ENCODE peak calls at places on chromosome 19, in ten cellular contexts. One of them, this sample, is unnamed.

GRCh38 chr19:16368385-16369305 is 44.0 kb downstream of the KLF2 start:
- DNase-seq in trophoblast cell: no peak
- DNase-seq in fibroblast of lung: no peak
- DNase-seq in HuH-7: no peak
- DNase-seq in NCI-H1105 treated with DMSO at 0.1 percent for 48 hours: no peak
- DNase-seq in SW 1271: no peak
- DNase-seq in stimulated activated CD8-positive, alpha-beta memory T cell treated with anti-CD3 and anti-CD28 coated beads, Interleukin-15, amount 100 ng/mL, for 24 hours: no peak
- DNase-seq in HS-5: no peak
- DNase-seq in EL: no peak
- DNase-seq in activated naive CD4-positive, alpha-beta T cell: no peak
- DNase-seq in this sample: no peak

GRCh38 chr19:33876192-33876591 is 79.5 kb downstream of the KCTD15 start:
- DNase-seq in trophoblast cell: no peak
- DNase-seq in fibroblast of lung: no peak
- DNase-seq in HuH-7: no peak
- DNase-seq in NCI-H1105 treated with DMSO at 0.1 percent for 48 hours: no peak
- DNase-seq in SW 1271: no peak
- DNase-seq in stimulated activated CD8-positive, alpha-beta memory T cell treated with anti-CD3 and anti-CD28 coated beads, Interleukin-15, amount 100 ng/mL, for 24 hours: no peak
- DNase-seq in HS-5: no peak
- DNase-seq in EL: no peak
- DNase-seq in activated naive CD4-positive, alpha-beta T cell: no peak
- DNase-seq in this sample: no peak

GRCh38 chr19:47032171-47032811 is 12.7 kb downstream of the NPAS1 start:
- DNase-seq in trophoblast cell: peak; percentile 42
- DNase-seq in fibroblast of lung: no peak
- DNase-seq in HuH-7: peak; percentile 89
- DNase-seq in NCI-H1105 treated with DMSO at 0.1 percent for 48 hours: peak; percentile 67
- DNase-seq in SW 1271: no peak
- DNase-seq in stimulated activated CD8-positive, alpha-beta memory T cell treated with anti-CD3 and anti-CD28 coated beads, Interleukin-15, amount 100 ng/mL, for 24 hours: peak; percentile 29
- DNase-seq in HS-5: no peak
- DNase-seq in EL: no peak
- DNase-seq in activated naive CD4-positive, alpha-beta T cell: peak; percentile 22
- DNase-seq in this sample: peak; percentile 79

GRCh38 chr19:30968841-30969399 is 380.3 kb downstream of the TSHZ3 start:
- DNase-seq in trophoblast cell: no peak
- DNase-seq in fibroblast of lung: no peak
- DNase-seq in HuH-7: no peak
- DNase-seq in NCI-H1105 treated with DMSO at 0.1 percent for 48 hours: no peak
- DNase-seq in SW 1271: no peak
- DNase-seq in stimulated activated CD8-positive, alpha-beta memory T cell treated with anti-CD3 and anti-CD28 coated beads, Interleukin-15, amount 100 ng/mL, for 24 hours: no peak
- DNase-seq in HS-5: no peak
- DNase-seq in EL: no peak
- DNase-seq in activated naive CD4-positive, alpha-beta T cell: no peak
- DNase-seq in this sample: no peak

GRCh38 chr19:48617146-48617937 is 1.6 kb downstream of the RPL18 start:
- DNase-seq in trophoblast cell: no peak
- DNase-seq in fibroblast of lung: no peak
- DNase-seq in HuH-7: no peak
- DNase-seq in NCI-H1105 treated with DMSO at 0.1 percent for 48 hours: no peak
- DNase-seq in SW 1271: no peak
- DNase-seq in stimulated activated CD8-positive, alpha-beta memory T cell treated with anti-CD3 and anti-CD28 coated beads, Interleukin-15, amount 100 ng/mL, for 24 hours: no peak
- DNase-seq in HS-5: no peak
- DNase-seq in EL: no peak
- DNase-seq in activated naive CD4-positive, alpha-beta T cell: no peak
- DNase-seq in this sample: no peak

GRCh38 chr19:3266792-3267469 is 42.5 kb downstream of the CELF5 start:
- DNase-seq in trophoblast cell: no peak
- DNase-seq in fibroblast of lung: no peak
- DNase-seq in HuH-7: no peak
- DNase-seq in NCI-H1105 treated with DMSO at 0.1 percent for 48 hours: peak; percentile 21
- DNase-seq in SW 1271: no peak
- DNase-seq in stimulated activated CD8-positive, alpha-beta memory T cell treated with anti-CD3 and anti-CD28 coated beads, Interleukin-15, amount 100 ng/mL, for 24 hours: no peak
- DNase-seq in HS-5: no peak
- DNase-seq in EL: no peak
- DNase-seq in activated naive CD4-positive, alpha-beta T cell: no peak
- DNase-seq in this sample: no peak

GRCh38 chr19:33720155-33720493 is 76.5 kb upstream of the KCTD15 start:
- DNase-seq in trophoblast cell: no peak
- DNase-seq in fibroblast of lung: no peak
- DNase-seq in HuH-7: no peak
- DNase-seq in NCI-H1105 treated with DMSO at 0.1 percent for 48 hours: no peak
- DNase-seq in SW 1271: no peak
- DNase-seq in stimulated activated CD8-positive, alpha-beta memory T cell treated with anti-CD3 and anti-CD28 coated beads, Interleukin-15, amount 100 ng/mL, for 24 hours: no peak
- DNase-seq in HS-5: no peak
- DNase-seq in EL: no peak
- DNase-seq in activated naive CD4-positive, alpha-beta T cell: no peak
- DNase-seq in this sample: no peak

GRCh38 chr19:48364564-48365363 is 597 bp downstream of the SYNGR4 start:
- DNase-seq in trophoblast cell: no peak
- DNase-seq in fibroblast of lung: no peak
- DNase-seq in HuH-7: no peak
- DNase-seq in NCI-H1105 treated with DMSO at 0.1 percent for 48 hours: no peak
- DNase-seq in SW 1271: no peak
- DNase-seq in stimulated activated CD8-positive, alpha-beta memory T cell treated with anti-CD3 and anti-CD28 coated beads, Interleukin-15, amount 100 ng/mL, for 24 hours: no peak
- DNase-seq in HS-5: no peak
- DNase-seq in EL: no peak
- DNase-seq in activated naive CD4-positive, alpha-beta T cell: no peak
- DNase-seq in this sample: no peak

GRCh38 chr19:920051-920857 is 3.1 kb downstream of the KISS1R start:
- DNase-seq in trophoblast cell: peak; percentile 51
- DNase-seq in fibroblast of lung: no peak
- DNase-seq in HuH-7: no peak
- DNase-seq in NCI-H1105 treated with DMSO at 0.1 percent for 48 hours: peak; percentile 80
- DNase-seq in SW 1271: no peak
- DNase-seq in stimulated activated CD8-positive, alpha-beta memory T cell treated with anti-CD3 and anti-CD28 coated beads, Interleukin-15, amount 100 ng/mL, for 24 hours: no peak
- DNase-seq in HS-5: no peak
- DNase-seq in EL: peak; percentile 44
- DNase-seq in activated naive CD4-positive, alpha-beta T cell: peak; percentile 35
- DNase-seq in this sample: no peak

GRCh38 chr19:32691952-32692726 is 518 bp downstream of the NUDT19 start:
- DNase-seq in trophoblast cell: peak; percentile 29
- DNase-seq in fibroblast of lung: peak; percentile 80
- DNase-seq in HuH-7: no peak
- DNase-seq in NCI-H1105 treated with DMSO at 0.1 percent for 48 hours: peak; percentile 28
- DNase-seq in SW 1271: no peak
- DNase-seq in stimulated activated CD8-positive, alpha-beta memory T cell treated with anti-CD3 and anti-CD28 coated beads, Interleukin-15, amount 100 ng/mL, for 24 hours: no peak
- DNase-seq in HS-5: no peak
- DNase-seq in EL: peak; percentile 62
- DNase-seq in activated naive CD4-positive, alpha-beta T cell: no peak
- DNase-seq in this sample: no peak

GRCh38 chr19:40553885-40554857 is 22.5 kb upstream of the SHKBP1 start:
- DNase-seq in trophoblast cell: no peak
- DNase-seq in fibroblast of lung: no peak
- DNase-seq in HuH-7: no peak
- DNase-seq in NCI-H1105 treated with DMSO at 0.1 percent for 48 hours: no peak
- DNase-seq in SW 1271: no peak
- DNase-seq in stimulated activated CD8-positive, alpha-beta memory T cell treated with anti-CD3 and anti-CD28 coated beads, Interleukin-15, amount 100 ng/mL, for 24 hours: no peak
- DNase-seq in HS-5: no peak
- DNase-seq in EL: no peak
- DNase-seq in activated naive CD4-positive, alpha-beta T cell: no peak
- DNase-seq in this sample: peak; percentile 1

GRCh38 chr19:28290963-28291657 is 921.8 kb downstream of the UQCRFS1 start:
- DNase-seq in trophoblast cell: no peak
- DNase-seq in fibroblast of lung: no peak
- DNase-seq in HuH-7: no peak
- DNase-seq in NCI-H1105 treated with DMSO at 0.1 percent for 48 hours: no peak
- DNase-seq in SW 1271: no peak
- DNase-seq in stimulated activated CD8-positive, alpha-beta memory T cell treated with anti-CD3 and anti-CD28 coated beads, Interleukin-15, amount 100 ng/mL, for 24 hours: no peak
- DNase-seq in HS-5: no peak
- DNase-seq in EL: no peak
- DNase-seq in activated naive CD4-positive, alpha-beta T cell: no peak
- DNase-seq in this sample: no peak

GRCh38 chr19:43483281-43483680 is 17.9 kb upstream of the LYPD3 start:
- DNase-seq in trophoblast cell: peak; percentile 63
- DNase-seq in fibroblast of lung: no peak
- DNase-seq in HuH-7: no peak
- DNase-seq in NCI-H1105 treated with DMSO at 0.1 percent for 48 hours: no peak
- DNase-seq in SW 1271: no peak
- DNase-seq in stimulated activated CD8-positive, alpha-beta memory T cell treated with anti-CD3 and anti-CD28 coated beads, Interleukin-15, amount 100 ng/mL, for 24 hours: no peak
- DNase-seq in HS-5: no peak
- DNase-seq in EL: no peak
- DNase-seq in activated naive CD4-positive, alpha-beta T cell: no peak
- DNase-seq in this sample: no peak

GRCh38 chr19:33562636-33563035 is 41.0 kb upstream of the PEPD start:
- DNase-seq in trophoblast cell: no peak
- DNase-seq in fibroblast of lung: no peak
- DNase-seq in HuH-7: no peak
- DNase-seq in NCI-H1105 treated with DMSO at 0.1 percent for 48 hours: no peak
- DNase-seq in SW 1271: no peak
- DNase-seq in stimulated activated CD8-positive, alpha-beta memory T cell treated with anti-CD3 and anti-CD28 coated beads, Interleukin-15, amount 100 ng/mL, for 24 hours: no peak
- DNase-seq in HS-5: no peak
- DNase-seq in EL: no peak
- DNase-seq in activated naive CD4-positive, alpha-beta T cell: no peak
- DNase-seq in this sample: no peak

GRCh38 chr19:35095667-35096368 is 19.8 kb upstream of the FXYD3 start:
- DNase-seq in trophoblast cell: peak; percentile 47
- DNase-seq in fibroblast of lung: no peak
- DNase-seq in HuH-7: no peak
- DNase-seq in NCI-H1105 treated with DMSO at 0.1 percent for 48 hours: no peak
- DNase-seq in SW 1271: no peak
- DNase-seq in stimulated activated CD8-positive, alpha-beta memory T cell treated with anti-CD3 and anti-CD28 coated beads, Interleukin-15, amount 100 ng/mL, for 24 hours: no peak
- DNase-seq in HS-5: no peak
- DNase-seq in EL: no peak
- DNase-seq in activated naive CD4-positive, alpha-beta T cell: no peak
- DNase-seq in this sample: no peak

GRCh38 chr19:10812902-10813404 is 23.1 kb downstream of the TMED1 start:
- DNase-seq in trophoblast cell: peak; percentile 64
- DNase-seq in fibroblast of lung: peak; percentile 96
- DNase-seq in HuH-7: no peak
- DNase-seq in NCI-H1105 treated with DMSO at 0.1 percent for 48 hours: no peak
- DNase-seq in SW 1271: peak; percentile 76
- DNase-seq in stimulated activated CD8-positive, alpha-beta memory T cell treated with anti-CD3 and anti-CD28 coated beads, Interleukin-15, amount 100 ng/mL, for 24 hours: no peak
- DNase-seq in HS-5: peak; percentile 93
- DNase-seq in EL: peak; percentile 97
- DNase-seq in activated naive CD4-positive, alpha-beta T cell: no peak
- DNase-seq in this sample: no peak

GRCh38 chr19:49255674-49256073 is 69.3 kb downstream of the SLC6A16 start:
- DNase-seq in trophoblast cell: no peak
- DNase-seq in fibroblast of lung: no peak
- DNase-seq in HuH-7: no peak
- DNase-seq in NCI-H1105 treated with DMSO at 0.1 percent for 48 hours: no peak
- DNase-seq in SW 1271: no peak
- DNase-seq in stimulated activated CD8-positive, alpha-beta memory T cell treated with anti-CD3 and anti-CD28 coated beads, Interleukin-15, amount 100 ng/mL, for 24 hours: no peak
- DNase-seq in HS-5: no peak
- DNase-seq in EL: no peak
- DNase-seq in activated naive CD4-positive, alpha-beta T cell: no peak
- DNase-seq in this sample: no peak

GRCh38 chr19:58304255-58304654 is 922 bp upstream of the ERVK3-1 start:
- DNase-seq in trophoblast cell: no peak
- DNase-seq in fibroblast of lung: no peak
- DNase-seq in HuH-7: no peak
- DNase-seq in NCI-H1105 treated with DMSO at 0.1 percent for 48 hours: no peak
- DNase-seq in SW 1271: no peak
- DNase-seq in stimulated activated CD8-positive, alpha-beta memory T cell treated with anti-CD3 and anti-CD28 coated beads, Interleukin-15, amount 100 ng/mL, for 24 hours: no peak
- DNase-seq in HS-5: no peak
- DNase-seq in EL: no peak
- DNase-seq in activated naive CD4-positive, alpha-beta T cell: no peak
- DNase-seq in this sample: no peak

GRCh38 chr19:45994456-45994988 is 745 bp upstream of the CCDC61 start:
- DNase-seq in trophoblast cell: no peak
- DNase-seq in fibroblast of lung: peak; percentile 4
- DNase-seq in HuH-7: no peak
- DNase-seq in NCI-H1105 treated with DMSO at 0.1 percent for 48 hours: no peak
- DNase-seq in SW 1271: no peak
- DNase-seq in stimulated activated CD8-positive, alpha-beta memory T cell treated with anti-CD3 and anti-CD28 coated beads, Interleukin-15, amount 100 ng/mL, for 24 hours: no peak
- DNase-seq in HS-5: no peak
- DNase-seq in EL: no peak
- DNase-seq in activated naive CD4-positive, alpha-beta T cell: no peak
- DNase-seq in this sample: no peak

GRCh38 chr19:1216756-1217155 is 11.2 kb downstream of the STK11 start:
- DNase-seq in trophoblast cell: no peak
- DNase-seq in fibroblast of lung: no peak
- DNase-seq in HuH-7: no peak
- DNase-seq in NCI-H1105 treated with DMSO at 0.1 percent for 48 hours: no peak
- DNase-seq in SW 1271: no peak
- DNase-seq in stimulated activated CD8-positive, alpha-beta memory T cell treated with anti-CD3 and anti-CD28 coated beads, Interleukin-15, amount 100 ng/mL, for 24 hours: no peak
- DNase-seq in HS-5: no peak
- DNase-seq in EL: no peak
- DNase-seq in activated naive CD4-positive, alpha-beta T cell: no peak
- DNase-seq in this sample: no peak

GRCh38 chr19:2044709-2045500 is 6.1 kb downstream of the MKNK2 start:
- DNase-seq in trophoblast cell: no peak
- DNase-seq in fibroblast of lung: no peak
- DNase-seq in HuH-7: no peak
- DNase-seq in NCI-H1105 treated with DMSO at 0.1 percent for 48 hours: no peak
- DNase-seq in SW 1271: no peak
- DNase-seq in stimulated activated CD8-positive, alpha-beta memory T cell treated with anti-CD3 and anti-CD28 coated beads, Interleukin-15, amount 100 ng/mL, for 24 hours: no peak
- DNase-seq in HS-5: no peak
- DNase-seq in EL: no peak
- DNase-seq in activated naive CD4-positive, alpha-beta T cell: no peak
- DNase-seq in this sample: no peak

GRCh38 chr19:46435009-46435408 is 6.3 kb upstream of the PNMA8C start:
- DNase-seq in trophoblast cell: no peak
- DNase-seq in fibroblast of lung: no peak
- DNase-seq in HuH-7: no peak
- DNase-seq in NCI-H1105 treated with DMSO at 0.1 percent for 48 hours: no peak
- DNase-seq in SW 1271: no peak
- DNase-seq in stimulated activated CD8-positive, alpha-beta memory T cell treated with anti-CD3 and anti-CD28 coated beads, Interleukin-15, amount 100 ng/mL, for 24 hours: no peak
- DNase-seq in HS-5: no peak
- DNase-seq in EL: no peak
- DNase-seq in activated naive CD4-positive, alpha-beta T cell: no peak
- DNase-seq in this sample: no peak

GRCh38 chr19:52638601-52639000 is 446 bp upstream of the ZNF83 start:
- DNase-seq in trophoblast cell: peak; percentile 54
- DNase-seq in fibroblast of lung: peak; percentile 74
- DNase-seq in HuH-7: no peak
- DNase-seq in NCI-H1105 treated with DMSO at 0.1 percent for 48 hours: peak; percentile 57
- DNase-seq in SW 1271: no peak
- DNase-seq in stimulated activated CD8-positive, alpha-beta memory T cell treated with anti-CD3 and anti-CD28 coated beads, Interleukin-15, amount 100 ng/mL, for 24 hours: no peak
- DNase-seq in HS-5: peak; percentile 31
- DNase-seq in EL: peak; percentile 83
- DNase-seq in activated naive CD4-positive, alpha-beta T cell: no peak
- DNase-seq in this sample: no peak

GRCh38 chr19:31317542-31317941 is 31.7 kb downstream of the TSHZ3 start:
- DNase-seq in trophoblast cell: no peak
- DNase-seq in fibroblast of lung: no peak
- DNase-seq in HuH-7: no peak
- DNase-seq in NCI-H1105 treated with DMSO at 0.1 percent for 48 hours: no peak
- DNase-seq in SW 1271: no peak
- DNase-seq in stimulated activated CD8-positive, alpha-beta memory T cell treated with anti-CD3 and anti-CD28 coated beads, Interleukin-15, amount 100 ng/mL, for 24 hours: no peak
- DNase-seq in HS-5: no peak
- DNase-seq in EL: no peak
- DNase-seq in activated naive CD4-positive, alpha-beta T cell: no peak
- DNase-seq in this sample: no peak

GRCh38 chr19:33704271-33704670 is 82.5 kb downstream of the CHST8 start:
- DNase-seq in trophoblast cell: no peak
- DNase-seq in fibroblast of lung: no peak
- DNase-seq in HuH-7: no peak
- DNase-seq in NCI-H1105 treated with DMSO at 0.1 percent for 48 hours: no peak
- DNase-seq in SW 1271: no peak
- DNase-seq in stimulated activated CD8-positive, alpha-beta memory T cell treated with anti-CD3 and anti-CD28 coated beads, Interleukin-15, amount 100 ng/mL, for 24 hours: no peak
- DNase-seq in HS-5: no peak
- DNase-seq in EL: no peak
- DNase-seq in activated naive CD4-positive, alpha-beta T cell: no peak
- DNase-seq in this sample: no peak

GRCh38 chr19:4678881-4679379 is 8.8 kb upstream of the MYDGF start:
- DNase-seq in trophoblast cell: no peak
- DNase-seq in fibroblast of lung: peak; percentile 23
- DNase-seq in HuH-7: no peak
- DNase-seq in NCI-H1105 treated with DMSO at 0.1 percent for 48 hours: no peak
- DNase-seq in SW 1271: no peak
- DNase-seq in stimulated activated CD8-positive, alpha-beta memory T cell treated with anti-CD3 and anti-CD28 coated beads, Interleukin-15, amount 100 ng/mL, for 24 hours: no peak
- DNase-seq in HS-5: no peak
- DNase-seq in EL: no peak
- DNase-seq in activated naive CD4-positive, alpha-beta T cell: no peak
- DNase-seq in this sample: no peak

GRCh38 chr19:41166888-41167804 is 25.9 kb upstream of the CYP2S1 start:
- DNase-seq in trophoblast cell: no peak
- DNase-seq in fibroblast of lung: no peak
- DNase-seq in HuH-7: no peak
- DNase-seq in NCI-H1105 treated with DMSO at 0.1 percent for 48 hours: no peak
- DNase-seq in SW 1271: no peak
- DNase-seq in stimulated activated CD8-positive, alpha-beta memory T cell treated with anti-CD3 and anti-CD28 coated beads, Interleukin-15, amount 100 ng/mL, for 24 hours: no peak
- DNase-seq in HS-5: no peak
- DNase-seq in EL: no peak
- DNase-seq in activated naive CD4-positive, alpha-beta T cell: no peak
- DNase-seq in this sample: no peak

GRCh38 chr19:42555801-42556200 is 27.5 kb upstream of the CEACAM1 start:
- DNase-seq in trophoblast cell: no peak
- DNase-seq in fibroblast of lung: no peak
- DNase-seq in HuH-7: no peak
- DNase-seq in NCI-H1105 treated with DMSO at 0.1 percent for 48 hours: no peak
- DNase-seq in SW 1271: no peak
- DNase-seq in stimulated activated CD8-positive, alpha-beta memory T cell treated with anti-CD3 and anti-CD28 coated beads, Interleukin-15, amount 100 ng/mL, for 24 hours: no peak
- DNase-seq in HS-5: no peak
- DNase-seq in EL: no peak
- DNase-seq in activated naive CD4-positive, alpha-beta T cell: no peak
- DNase-seq in this sample: no peak

This sample was measured in D721Med.